ENCODE peak calls at places on chromosomes 2 and 18, in four cellular contexts. Q is GM12878, E is HepG2, J is H1. T is an unnamed sample.

GRCh38 chr2:236872971-236873370 is 212.7 kb upstream of the COPS8 start:
- DNase-seq in Q (no peak), E (no peak), J (peak; percentile 32), T (no peak)

GRCh38 chr2:47907097-47907781 is 941 bp upstream of the FBXO11 start:
- DNase-seq in J (no peak), Q (no peak), E (no peak), T (no peak)

GRCh38 chr2:102141915-102142828 is at the start of gene IL1R1:
- DNase-seq in J (peak; percentile 74), Q (no peak), E (peak; percentile 60), T (no peak)

GRCh38 chr2:160228141-160228963 is 28.3 kb upstream of the ITGB6 start:
- DNase-seq in Q (no peak), J (no peak), E (no peak), T (no peak)

GRCh38 chr2:12412898-12413305 is 303.8 kb upstream of the TRIB2 start:
- DNase-seq in E (no peak), J (no peak), Q (peak; percentile 57), T (no peak)

GRCh38 chr2:105744909-105745853 is at the start of gene NCK2:
- DNase-seq in Q (no peak), J (peak; percentile 68), E (no peak), T (no peak)

GRCh38 chr2:20524412-20525040 is 77.7 kb downstream of the RHOB start:
- DNase-seq in J (no peak), E (no peak), Q (no peak), T (no peak)

GRCh38 chr2:70010222-70011111 is 49.0 kb upstream of the ASPRV1 start:
- DNase-seq in J (no peak), E (peak; percentile 70), Q (no peak), T (no peak)

GRCh38 chr18:48785091-48785614 is 165.6 kb downstream of the SMAD7 start:
- DNase-seq in J (no peak), Q (peak; percentile 94), E (no peak), T (no peak)

GRCh38 chr2:96874099-96874831 is 4.4 kb upstream of the SEMA4C start:
- DNase-seq in J (no peak), E (no peak), Q (peak; percentile 76), T (no peak)

GRCh38 chr2:143357956-143358355 is 228.7 kb downstream of the ARHGAP15 start:
- DNase-seq in J (no peak), Q (no peak), E (no peak), T (no peak)

GRCh38 chr18:79493801-79494211 is 98.1 kb downstream of the NFATC1 start:
- DNase-seq in E (no peak), Q (no peak), J (no peak), T (no peak)

GRCh38 chr18:78974115-78974740 is 5.4 kb upstream of the SALL3 start:
- DNase-seq in E (no peak), J (peak; percentile 64), Q (no peak), T (no peak)

GRCh38 chr2:62415019-62415431 is 91.0 kb downstream of the TMEM17 start:
- DNase-seq in Q (peak; percentile 78), J (no peak), E (no peak), T (no peak)

GRCh38 chr18:9683418-9684396 is 24.4 kb upstream of the RAB31 start:
- DNase-seq in Q (no peak), J (no peak), E (peak; percentile 26), T (no peak)

GRCh38 chr18:78856569-78857200 is 122.9 kb upstream of the SALL3 start:
- DNase-seq in Q (no peak), E (no peak), J (no peak), T (no peak)

GRCh38 chr2:155256803-155257202 is 558.3 kb downstream of the KCNJ3 start:
- DNase-seq in J (peak; percentile 46), E (peak; percentile 78), Q (no peak), T (peak; percentile 27)
- TF ChIP-seq SUZ12 in J (no peak), E (no peak), Q (no peak), T (no peak)

GRCh38 chr2:187404431-187405110 is 43.5 kb downstream of the CALCRL start:
- DNase-seq in E (no peak), Q (no peak), J (no peak), T (no peak)
- H3K4me3 ChIP-seq in E (no peak overlapping the region), Q (no peak overlapping the region), J (no peak overlapping the region), T (no peak overlapping the region)

GRCh38 chr2:200765139-200765951 is 46.4 kb upstream of the BZW1 start:
- DNase-seq in Q (no peak), E (peak; percentile 34), J (no peak), T (no peak)
- TF ChIP-seq SUZ12 in Q (no peak), E (no peak), J (no peak), T (no peak)

DNA sequence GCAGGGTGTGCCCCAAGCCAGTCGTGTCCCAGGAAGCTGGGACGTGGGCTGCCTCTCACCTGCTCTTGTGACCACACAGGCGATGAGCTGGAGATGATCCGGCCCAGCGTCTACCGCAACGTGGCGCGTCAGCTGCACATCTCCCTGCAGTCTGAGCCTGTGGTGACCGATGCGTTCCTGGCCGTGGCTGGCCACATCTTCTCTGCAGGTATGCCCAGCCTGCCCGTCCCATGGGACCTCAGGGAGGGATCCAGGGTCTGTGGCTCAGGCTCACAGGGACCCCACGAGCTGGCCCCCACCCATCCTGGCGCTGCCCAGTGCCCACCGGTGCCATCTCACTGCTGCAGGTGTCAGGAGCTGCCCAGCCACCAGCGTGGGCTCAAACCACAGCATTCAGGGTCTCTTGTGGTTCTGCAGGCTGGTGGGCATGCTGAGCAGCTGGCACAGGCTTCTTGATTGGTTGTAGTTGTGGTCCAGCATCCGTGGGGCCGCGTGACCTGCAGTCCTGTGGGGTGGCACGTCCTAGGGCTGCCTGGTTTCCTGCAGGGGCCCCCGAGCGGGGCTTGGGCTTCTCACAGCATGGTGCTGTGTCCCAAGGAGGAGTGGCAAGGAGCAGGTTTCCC is 3.8 kb downstream of the BOK start:
- DNase-seq in J (no peak), E (no peak), Q (no peak), T (no peak)
- H3K4me3 ChIP-seq in J (no peak overlapping the region), E (no peak overlapping the region), Q (no peak overlapping the region), T (no peak overlapping the region)

DNA sequence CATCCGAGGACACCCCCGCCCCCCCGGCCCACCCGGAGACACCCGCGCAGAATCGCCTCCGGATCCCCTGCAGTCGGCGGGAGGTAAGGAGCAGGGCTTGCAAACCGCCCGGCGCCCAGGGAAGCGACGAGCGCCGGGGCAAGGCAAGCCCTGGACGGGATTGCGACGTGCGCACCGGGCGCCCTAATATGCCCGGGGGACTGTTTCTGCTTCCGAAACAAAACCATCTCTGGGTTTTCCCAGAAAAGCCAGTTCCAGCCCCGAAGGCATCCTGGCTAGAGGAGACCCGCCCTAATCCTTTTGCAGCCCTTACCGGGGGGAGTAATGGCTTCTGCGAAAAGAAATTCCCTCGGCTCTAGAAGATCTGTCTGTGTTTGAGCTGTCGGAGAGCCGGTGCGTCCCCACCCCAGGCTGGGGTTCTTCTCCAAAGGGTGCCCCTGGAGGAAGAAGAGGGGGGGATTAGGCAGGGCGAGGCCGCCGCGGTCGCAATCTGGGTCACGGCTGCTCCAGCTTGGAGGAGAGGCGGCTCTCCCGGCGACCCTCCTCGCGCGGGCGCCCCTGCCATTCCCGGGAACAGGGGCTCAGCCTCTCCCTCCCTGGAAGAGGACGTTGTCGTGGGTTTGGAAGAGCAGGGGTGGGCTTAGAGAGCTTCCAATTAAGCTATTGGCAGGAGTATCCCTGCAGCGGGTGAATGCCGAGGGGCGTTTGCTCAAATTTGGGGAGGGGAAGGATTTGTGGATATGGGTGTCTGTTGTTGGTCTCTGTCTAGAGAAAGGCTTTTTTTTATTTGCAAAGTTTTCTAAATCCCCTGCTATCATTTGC is 522 bp downstream of the MYCN start:
- DNase-seq in J (peak; percentile 68), Q (no peak), E (no peak), T (no peak)
- TF ChIP-seq SUZ12 in J (no peak), Q (no peak), E (no peak), T (no peak)

DNA sequence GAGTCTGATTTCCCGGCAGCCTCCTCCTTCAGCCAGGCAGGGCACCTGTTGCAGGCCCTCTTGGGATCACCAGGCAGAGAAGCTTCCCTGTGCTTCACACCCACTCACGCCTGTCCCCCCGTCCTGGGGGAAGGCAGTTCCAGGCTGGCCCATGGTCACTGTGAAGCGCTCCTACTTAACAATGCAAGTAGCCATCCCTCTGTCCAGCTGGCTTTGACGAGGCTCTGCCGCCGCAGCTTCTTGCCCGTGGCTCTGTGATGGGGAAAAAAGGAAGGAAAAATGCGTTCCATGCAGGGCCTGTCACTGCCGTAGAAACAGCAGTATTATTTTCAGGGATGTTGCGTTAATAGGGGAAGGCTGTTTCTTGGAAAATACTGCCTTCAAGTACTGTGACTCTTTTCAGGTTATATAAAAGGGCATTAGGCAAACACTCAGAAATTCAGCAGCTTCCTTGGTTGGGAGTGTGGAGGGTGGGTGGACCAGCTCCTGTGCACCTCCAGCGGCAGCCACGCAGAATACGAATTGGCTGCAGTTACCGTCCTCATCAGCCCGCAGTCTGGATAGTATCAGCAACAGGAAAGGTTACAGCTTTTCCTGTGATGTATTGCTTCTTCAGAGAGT is 232.3 kb downstream of the KLHL29 start:
- DNase-seq in Q (no peak), J (no peak), E (no peak), T (no peak)
- H3K4me3 ChIP-seq in Q (no peak overlapping the region), J (no peak overlapping the region), E (no peak overlapping the region), T (no peak overlapping the region)

GRCh38 chr2:17517481-17518211 is 594 bp downstream of the RAD51AP2 start:
- DNase-seq in Q (no peak), J (no peak), E (no peak), T (no peak)
- TF ChIP-seq SUZ12 in Q (no peak), J (no peak), E (no peak), T (no peak)

DNA sequence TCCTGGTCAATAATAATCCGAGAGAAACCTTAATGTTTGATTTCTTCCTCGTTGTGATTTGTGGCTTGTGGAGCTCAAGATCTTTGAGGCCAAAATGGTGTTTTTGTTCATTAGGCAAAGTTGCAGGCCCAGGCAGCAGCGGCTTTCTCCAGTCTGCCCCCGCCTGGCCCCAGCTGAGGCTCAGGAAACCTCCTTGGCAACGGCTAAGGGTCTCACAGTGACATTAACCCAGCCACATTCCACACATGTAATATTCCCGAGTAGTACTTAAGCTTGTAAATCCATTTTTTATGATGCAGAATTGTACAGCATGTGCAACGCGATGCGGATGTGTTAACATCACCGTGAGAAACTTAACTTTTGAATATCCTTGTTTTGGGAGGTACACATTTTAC is 200.1 kb downstream of the BCL11A start:
- DNase-seq in Q (no peak), E (no peak), J (peak; percentile 47), T (peak; percentile 15)
- H3K4me3 ChIP-seq in Q (peak overlapping the region; percentile 30), E (no peak overlapping the region), J (no peak overlapping the region), T (no peak overlapping the region)

GRCh38 chr2:15687243-15687642 is 95.6 kb downstream of the DDX1 start:
- DNase-seq in E (no peak), Q (no peak), J (no peak), T (no peak)
- TF ChIP-seq SUZ12 in E (no peak), Q (no peak), J (no peak), T (no peak)

DNA sequence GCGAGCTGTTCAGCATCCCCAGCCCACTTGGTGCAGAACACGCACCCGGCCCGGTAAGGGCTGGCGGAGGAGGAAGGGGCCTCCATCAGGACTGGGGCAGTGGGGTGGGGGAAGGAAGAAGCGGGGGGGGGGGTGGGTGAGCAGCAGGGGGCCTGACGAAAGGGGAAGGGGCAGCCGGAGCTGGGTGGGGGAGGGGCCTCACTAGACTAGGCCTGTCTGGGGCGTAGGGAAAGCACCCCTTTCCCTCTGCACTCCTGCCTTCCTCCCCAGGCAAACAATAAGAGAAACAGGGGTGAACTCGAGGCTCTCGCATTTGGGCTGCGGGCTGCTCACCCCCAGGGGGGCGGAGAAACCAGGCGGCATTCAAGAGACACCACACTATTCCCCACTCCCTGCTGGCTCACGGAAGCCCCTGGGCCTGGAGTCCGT is 82.7 kb upstream of the POMC start:
- DNase-seq in Q (no peak), E (no peak), J (no peak), T (no peak)
- H3K4me3 ChIP-seq in Q (peak overlapping the region; percentile 73), E (peak overlapping the region; percentile 67), J (peak overlapping the region; percentile 87), T (peak overlapping the region; percentile 86)